ENCODE peak calls at places on chromosomes 5 and 9, in seven cellular contexts. T is brain microvascular endothelial cell, Q is pancreas, M is GM23338, E is aorta, G is GM23248, K is heart left ventricle. H is an unnamed sample.

GRCh38 chr5:132797651-132798050 is 15.5 kb upstream of the SOWAHA start:
- DNase-seq in T (no peak), M (no peak), G (no peak), K (no peak), E (no peak), Q (no peak), H (no peak)

GRCh38 chr9:38362912-38363588 is 29.5 kb upstream of the ALDH1B1 start:
- DNase-seq in E (peak; percentile 73), M (peak; percentile 55), K (peak; percentile 20), G (peak; percentile 92), Q (no peak), T (peak; percentile 63), H (no peak)

GRCh38 chr5:167699434-167699833 is 592.0 kb upstream of the WWC1 start:
- DNase-seq in E (no peak), M (peak; percentile 91), G (peak; percentile 99), Q (no peak), K (no peak), T (peak; percentile 99), H (no peak)

GRCh38 chr5:107937198-107937597 is 266.5 kb upstream of the EFNA5 start:
- DNase-seq in M (peak; percentile 59), Q (no peak), G (no peak), K (no peak), T (no peak), E (no peak), H (no peak)

GRCh38 chr5:98248949-98249348 is 524.5 kb upstream of the RGMB start:
- DNase-seq in E (no peak), Q (no peak), T (peak; percentile 81), M (no peak), K (no peak), G (peak; percentile 89), H (no peak)

GRCh38 chr5:86917117-86917579 is 299.4 kb downstream of the COX7C start:
- DNase-seq in K (no peak), M (peak; percentile 81), E (no peak), T (peak; percentile 20), G (peak; percentile 69), Q (no peak), H (no peak)

GRCh38 chr9:76521906-76522305 is 62.9 kb downstream of the GCNT1 start:
- DNase-seq in G (no peak), M (no peak), K (no peak), E (no peak), Q (no peak), T (no peak), H (no peak)

GRCh38 chr5:51651889-51652288 is 268.6 kb downstream of the ISL1 start:
- DNase-seq in Q (no peak), T (no peak), E (no peak), G (peak; percentile 1), K (no peak), M (no peak), H (no peak)

GRCh38 chr5:62450259-62450658 is 37.7 kb downstream of the IPO11 start:
- DNase-seq in T (no peak), E (no peak), Q (no peak), K (no peak), M (no peak), G (no peak), H (no peak)

GRCh38 chr5:172453206-172453985 is 929 bp downstream of the SH3PXD2B start:
- DNase-seq in M (peak; percentile 84), K (no peak), E (no peak), Q (no peak), G (peak; percentile 87), T (peak; percentile 66), H (no peak)

GRCh38 chr5:98796197-98796972 is 22.9 kb downstream of the RGMB start:
- DNase-seq in T (peak; percentile 69), G (peak; percentile 77), Q (no peak), M (peak; percentile 81), K (no peak), E (no peak), H (no peak)

GRCh38 chr5:57007349-57007748 is 55.4 kb upstream of the MIER3 start:
- DNase-seq in M (no peak), E (no peak), G (no peak), T (no peak), Q (no peak), K (no peak), H (no peak)

GRCh38 chr5:43065384-43066230 is 25.5 kb upstream of the ANXA2R start:
- DNase-seq in T (peak; percentile 63), M (peak; percentile 17), E (peak; percentile 87), Q (no peak), G (peak; percentile 81), K (peak; percentile 49), H (peak; percentile 78)

GRCh38 chr9:89359636-89360315 is 41.5 kb downstream of the SECISBP2 start:
- DNase-seq in E (peak; percentile 58), K (no peak), Q (no peak), M (no peak), T (no peak), G (peak; percentile 75), H (no peak)

GRCh38 chr9:134717793-134718645 is 76.4 kb downstream of the COL5A1 start:
- DNase-seq in M (no peak), E (no peak), K (no peak), Q (no peak), G (no peak), T (no peak), H (peak; percentile 48)

GRCh38 chr5:64339776-64340175 is 166.0 kb upstream of the RGS7BP start:
- DNase-seq in K (no peak), Q (no peak), E (no peak), M (no peak), G (no peak), T (no peak), H (no peak)

GRCh38 chr9:69637193-69637592 is 35.0 kb downstream of the APBA1 start:
- DNase-seq in E (no peak), M (no peak), Q (no peak), T (no peak), K (no peak), G (peak; percentile 16), H (no peak)

GRCh38 chr5:15877905-15878304 is 301.7 kb downstream of the MARCHF11 start:
- DNase-seq in M (no peak), G (no peak), T (no peak), Q (no peak), E (no peak), K (no peak), H (no peak)

GRCh38 chr5:93274291-93274690 is 306.7 kb downstream of the NR2F1-AS1 start:
- DNase-seq in K (no peak), E (no peak), G (peak; percentile 38), Q (no peak), T (peak; percentile 72), M (peak; percentile 17), H (no peak)

GRCh38 chr9:2253814-2254550 is 238.8 kb downstream of the SMARCA2 start:
- DNase-seq in E (no peak), G (no peak), T (no peak), M (no peak), K (no peak), Q (no peak), H (no peak)

GRCh38 chr5:42591026-42591425 is 165.6 kb upstream of the CCDC152 start:
- DNase-seq in K (peak; percentile 71), E (no peak), Q (no peak), T (no peak), M (no peak), G (no peak), H (peak; percentile 77)

GRCh38 chr9:121700165-121700830 is 48.9 kb downstream of the DAB2IP start:
- DNase-seq in Q (peak; percentile 93), T (peak; percentile 29), E (peak; percentile 88), G (peak; percentile 71), M (peak; percentile 72), K (peak; percentile 67), H (peak; percentile 66)

GRCh38 chr9:37515620-37516258 is 30.0 kb downstream of the POLR1E start:
- DNase-seq in M (no peak), G (no peak), T (no peak), Q (no peak), K (no peak), E (peak; percentile 45), H (no peak)

GRCh38 chr5:134100283-134101011 is 14.0 kb upstream of the TCF7 start:
- DNase-seq in E (peak; percentile 84), T (peak; percentile 78), Q (peak; percentile 2), K (no peak), G (peak; percentile 62), M (peak; percentile 60), H (no peak)

GRCh38 chr5:68343421-68343826 is 127.9 kb downstream of the PIK3R1 start:
- DNase-seq in Q (no peak), T (peak; percentile 91), M (no peak), G (peak; percentile 95), K (peak; percentile 41), E (peak; percentile 69), H (peak; percentile 44)

GRCh38 chr5:134115806-134116175 is 1.3 kb downstream of the TCF7 start:
- DNase-seq in G (no peak), Q (peak; percentile 79), M (no peak), E (no peak), T (no peak), K (no peak), H (no peak)

GRCh38 chr9:134544388-134545212 is 97.0 kb upstream of the COL5A1 start:
- DNase-seq in T (peak; percentile 67), K (no peak), M (peak; percentile 44), E (peak; percentile 74), Q (no peak), G (peak; percentile 78), H (no peak)

GRCh38 chr9:36040271-36040925 is 3.7 kb downstream of the RECK start:
- DNase-seq in G (peak; percentile 47), M (no peak), Q (no peak), T (no peak), E (no peak), K (no peak), H (no peak)
- H3K27ac ChIP-seq in G (peak overlapping the region; percentile 81), M (no peak overlapping the region), Q (no peak overlapping the region), T (peak overlapping the region; percentile 54), E (no peak overlapping the region), K (no peak overlapping the region), H (no peak overlapping the region)

DNA sequence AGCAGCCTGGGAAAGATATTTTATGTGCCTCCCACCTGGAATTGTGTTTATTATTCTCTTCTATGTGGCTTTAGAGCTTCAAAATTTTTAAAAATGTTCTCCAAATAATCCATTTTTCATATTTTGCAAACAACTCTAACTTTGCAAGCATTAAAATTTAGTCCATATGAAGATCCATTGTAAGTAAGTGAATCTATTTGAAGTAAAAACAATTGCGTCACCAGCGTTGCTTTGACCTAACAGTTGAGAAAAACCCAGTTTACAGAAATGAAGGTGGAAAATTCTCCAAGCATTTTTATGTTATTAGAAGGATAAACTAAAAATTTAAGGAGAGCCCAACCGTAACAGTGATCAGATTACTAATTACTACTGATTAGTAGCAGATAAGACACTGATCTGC is 38.9 kb upstream of the TLX3 start:
- DNase-seq in G (peak; percentile 49), E (no peak), Q (no peak), M (no peak), K (no peak), T (no peak), H (no peak)
- H3K4me3 ChIP-seq in G (no peak overlapping the region), E (no peak overlapping the region), Q (no peak overlapping the region), M (no peak overlapping the region), K (no peak overlapping the region), T (no peak overlapping the region), H (no peak overlapping the region)

DNA sequence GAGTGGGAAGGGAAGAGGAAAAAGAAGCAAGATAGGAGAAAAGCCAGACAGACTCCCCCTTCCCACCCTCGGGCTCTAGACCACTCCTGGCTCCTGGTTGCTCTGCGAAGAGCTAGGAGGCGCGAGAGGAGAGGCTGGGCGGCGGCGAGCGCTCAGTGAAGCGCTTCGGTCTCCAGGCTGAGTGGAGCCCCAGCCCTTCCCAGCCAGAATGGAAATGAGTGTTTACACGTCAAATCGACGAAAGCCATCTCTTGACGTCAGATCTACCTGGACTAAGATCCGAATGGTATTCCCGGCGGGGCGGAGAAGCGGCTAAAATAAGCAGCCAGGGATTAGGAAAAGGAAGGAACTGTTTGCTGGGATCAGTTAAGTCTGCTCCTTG is at the start of gene PCSK1:
- DNase-seq in G (peak; percentile 13), K (no peak), T (no peak), Q (no peak), E (no peak), M (peak; percentile 64), H (no peak)
- H3K27me3 ChIP-seq in G (peaks cover 24% of the 10 kb centered on the region), K (peaks cover 10% of the 10 kb centered on the region), T (peaks cover 21% of the 10 kb centered on the region), Q (no peaks in the 10 kb centered on the region), E (peaks cover 3% of the 10 kb centered on the region), M (peaks cover 59% of the 10 kb centered on the region), H (peaks cover 14% of the 10 kb centered on the region)

GRCh38 chr5:67032921-67033664 is 163.5 kb downstream of the CD180 start:
- DNase-seq in Q (no peak), E (no peak), T (no peak), M (no peak), K (no peak), G (peak; percentile 61), H (no peak)
- H3K27ac ChIP-seq in Q (no peak overlapping the region), E (no peak overlapping the region), T (no peak overlapping the region), M (no peak overlapping the region), K (no peak overlapping the region), G (no peak overlapping the region), H (peak overlapping the region; percentile 77)

H was measured in psoas muscle.